ENCODE peak calls at places on chromosomes 13 and 19, in nine cellular contexts. P, L, Q, T, O, I, C, W and K are unnamed samples.

GRCh38 chr19:34215006-34215665 is 39.2 kb upstream of the GARRE1 start:
- DNase-seq in P (no peak), L (no peak), Q (no peak), T (no peak), O (no peak), I (no peak), C (no peak), W (no peak), K (no peak)

GRCh38 chr19:14550201-14550754 is 20.9 kb downstream of the TECR start:
- DNase-seq in P (no peak), L (no peak), Q (no peak), T (peak), O (peak), I (no peak), C (peak), W (no peak), K (no peak)

GRCh38 chr13:32432856-32433255 is 4.9 kb upstream of the N4BP2L1 start:
- DNase-seq in P (no peak), L (no peak), Q (no peak), T (no peak), O (no peak), I (no peak), C (no peak), W (no peak), K (no peak)

GRCh38 chr13:41609828-41610227 is 152.5 kb downstream of the RGCC start:
- DNase-seq in P (no peak), L (no peak), Q (no peak), T (no peak), O (no peak), I (no peak), C (no peak), W (no peak), K (no peak)

GRCh38 chr19:38298841-38299680 is 5.0 kb upstream of the C19orf33 start:
- DNase-seq in P (peak), L (no peak), Q (no peak), T (no peak), O (no peak), I (no peak), C (no peak), W (no peak), K (no peak)

GRCh38 chr19:50975766-50976165 is 6.4 kb upstream of the KLK6 start:
- DNase-seq in P (no peak), L (no peak), Q (no peak), T (no peak), O (no peak), I (no peak), C (no peak), W (no peak), K (no peak)

GRCh38 chr13:33612641-33613638 is 205.0 kb upstream of the RFC3 start:
- DNase-seq in P (no peak), L (no peak), Q (no peak), T (no peak), O (no peak), I (no peak), C (no peak), W (no peak), K (no peak)

GRCh38 chr13:46405457-46405856 is 18.4 kb upstream of the RUBCNL start:
- DNase-seq in P (no peak), L (no peak), Q (no peak), T (no peak), O (no peak), I (peak), C (no peak), W (no peak), K (no peak)

GRCh38 chr13:39186205-39186880 is 148.1 kb downstream of the NHLRC3 start:
- DNase-seq in P (no peak), L (no peak), Q (no peak), T (no peak), O (no peak), I (no peak), C (peak), W (peak), K (peak)

GRCh38 chr13:40440990-40441820 is 225.2 kb downstream of the FOXO1 start:
- DNase-seq in P (no peak), L (peak), Q (peak), T (peak), O (peak), I (no peak), C (peak), W (peak), K (peak)

GRCh38 chr19:46076951-46077814 is 36.4 kb upstream of the IGFL4 start:
- DNase-seq in P (peak), L (no peak), Q (no peak), T (peak), O (peak), I (peak), C (peak), W (peak), K (peak)

GRCh38 chr13:59493436-59493965 is 670.2 kb downstream of the DIAPH3 start:
- DNase-seq in P (no peak), L (no peak), Q (no peak), T (no peak), O (no peak), I (no peak), C (no peak), W (no peak), K (no peak)

GRCh38 chr19:21094347-21095025 is 12.5 kb downstream of the ZNF714 start:
- DNase-seq in P (no peak), L (no peak), Q (no peak), T (no peak), O (no peak), I (no peak), C (no peak), W (no peak), K (no peak)

GRCh38 chr13:94173312-94173854 is 306.1 kb downstream of the DCT start:
- DNase-seq in P (peak), L (no peak), Q (no peak), T (no peak), O (no peak), I (no peak), C (no peak), W (no peak), K (no peak)

GRCh38 chr13:111492341-111492945 is 172.0 kb downstream of the TEX29 start:
- DNase-seq in P (no peak), L (no peak), Q (no peak), T (no peak), O (no peak), I (no peak), C (no peak), W (no peak), K (no peak)

GRCh38 chr13:47408546-47409319 is 511.9 kb upstream of the HTR2A start:
- DNase-seq in P (no peak), L (no peak), Q (no peak), T (no peak), O (no peak), I (no peak), C (no peak), W (no peak), K (no peak)

GRCh38 chr13:101018720-101019119 is 344.1 kb upstream of the TMTC4 start:
- DNase-seq in P (peak), L (no peak), Q (no peak), T (no peak), O (no peak), I (no peak), C (no peak), W (no peak), K (no peak)

GRCh38 chr19:38545596-38545995 is 72.2 kb downstream of the MAP4K1 start:
- DNase-seq in P (no peak), L (no peak), Q (no peak), T (no peak), O (no peak), I (no peak), C (no peak), W (no peak), K (no peak)

GRCh38 chr19:34173145-34173956 is 1.0 kb downstream of the LSM14A start:
- DNase-seq in P (peak), L (peak), Q (peak), T (peak), O (peak), I (peak), C (peak), W (peak), K (peak)

GRCh38 chr19:58553799-58554493 is 959 bp downstream of the CHMP2A start:
- DNase-seq in P (no peak), L (peak), Q (peak), T (no peak), O (no peak), I (peak), C (no peak), W (no peak), K (peak)

GRCh38 chr13:51729853-51730553 is 74.0 kb downstream of the DHRS12 start:
- DNase-seq in P (peak), L (no peak), Q (peak), T (peak), O (no peak), I (peak), C (no peak), W (no peak), K (peak)

GRCh38 chr13:36814465-36814864 is 4.6 kb upstream of the RFXAP start:
- DNase-seq in P (no peak), L (no peak), Q (no peak), T (no peak), O (no peak), I (no peak), C (no peak), W (peak), K (no peak)

GRCh38 chr13:73973156-73973555 is 161.0 kb downstream of the KLF12 start:
- DNase-seq in P (no peak), L (no peak), Q (no peak), T (no peak), O (no peak), I (no peak), C (no peak), W (no peak), K (no peak)

GRCh38 chr19:15249912-15250634 is 17.8 kb upstream of the EPHX3 start:
- DNase-seq in P (peak), L (no peak), Q (peak), T (no peak), O (no peak), I (no peak), C (peak), W (peak), K (peak)

GRCh38 chr19:55344444-55344843 is 4.8 kb downstream of the KMT5C start:
- DNase-seq in P (no peak), L (no peak), Q (no peak), T (no peak), O (no peak), I (no peak), C (peak), W (no peak), K (no peak)

GRCh38 chr19:45768644-45769053 is 403 bp downstream of the SIX5 start:
- DNase-seq in P (peak), L (peak), Q (no peak), T (peak), O (no peak), I (peak), C (peak), W (no peak), K (no peak)

GRCh38 chr13:80430561-80430960 is 89.6 kb upstream of the SPRY2 start:
- DNase-seq in P (no peak), L (no peak), Q (no peak), T (no peak), O (no peak), I (no peak), C (no peak), W (no peak), K (no peak)

GRCh38 chr13:97537110-97537509 is 103.1 kb downstream of the RAP2A start:
- DNase-seq in P (no peak), L (no peak), Q (no peak), T (no peak), O (no peak), I (no peak), C (no peak), W (no peak), K (no peak)

GRCh38 chr13:79398915-79399314 is 7.1 kb downstream of the RBM26 start:
- DNase-seq in P (peak), L (no peak), Q (no peak), T (no peak), O (no peak), I (no peak), C (no peak), W (no peak), K (no peak)

GRCh38 chr13:52852444-52852843 is 4.0 kb upstream of the PCDH8 start:
- DNase-seq in P (no peak), L (no peak), Q (no peak), T (no peak), O (no peak), I (no peak), C (no peak), W (no peak), K (no peak)
- H3K4me3 ChIP-seq in P (no peak), L (no peak), Q (no peak), T (no peak), O (no peak), I (no peak), C (no peak), W (no peak), K (no peak)

DNA sequence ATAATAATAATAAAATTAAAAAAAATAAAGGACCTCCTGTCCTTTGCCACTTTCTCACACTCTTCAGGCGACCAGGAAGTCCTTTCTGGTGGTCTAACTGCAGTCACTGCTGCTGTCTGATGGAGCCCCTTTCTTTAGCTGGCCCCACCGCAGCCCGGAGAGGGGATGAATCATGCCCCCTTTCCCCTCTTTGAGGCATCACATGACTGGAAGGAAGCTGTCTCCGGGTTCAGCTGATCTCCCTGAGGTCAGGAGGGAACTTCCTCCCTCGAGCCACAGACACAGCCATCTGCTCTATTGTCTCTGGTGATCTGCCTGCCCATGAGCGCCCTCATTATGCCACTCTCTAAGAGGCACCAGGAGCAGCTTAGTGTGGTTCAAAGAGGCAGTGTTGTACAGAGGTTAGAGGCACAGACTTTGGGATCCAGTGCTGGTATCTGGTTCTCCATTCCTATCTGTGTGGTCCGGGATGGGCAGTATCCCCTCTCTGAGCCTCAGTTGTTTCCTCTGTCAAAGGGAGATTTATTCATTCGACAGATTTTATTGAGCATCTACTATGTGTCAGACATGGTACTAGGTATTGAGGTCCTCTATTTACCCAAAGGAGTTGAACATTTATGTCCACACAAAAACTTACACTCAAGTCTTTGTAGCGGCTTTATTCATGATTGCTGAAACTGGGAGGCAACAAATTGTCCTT is 30.0 kb downstream of the VAV1 start:
- DNase-seq in P (no peak), L (peak), Q (no peak), T (peak), O (no peak), I (peak), C (peak), W (peak), K (peak)
- TF ChIP-seq POLR2A in P (no peak), L (no peak), Q (no peak), T (no peak), O (no peak), I (no peak), C (no peak), W (no peak), K (no peak)

GRCh38 chr19:40567040-40567749 is 9.5 kb upstream of the SHKBP1 start:
- DNase-seq in P (no peak), L (no peak), Q (no peak), T (no peak), O (no peak), I (no peak), C (no peak), W (no peak), K (no peak)
- H3K4me3 ChIP-seq in P (peak), L (no peak), Q (peak), T (no peak), O (peak), I (no peak), C (no peak), W (peak), K (peak)

GRCh38 chr13:19959141-19959830 is 759 bp downstream of the ZMYM2 start:
- DNase-seq in P (peak), L (peak), Q (peak), T (peak), O (peak), I (peak), C (peak), W (peak), K (peak)
- TF ChIP-seq POLR2A in P (no peak), L (no peak), Q (no peak), T (no peak), O (no peak), I (no peak), C (no peak), W (no peak), K (no peak)

GRCh38 chr19:41426116-41426841 is 895 bp downstream of the B3GNT8 start:
- DNase-seq in P (no peak), L (no peak), Q (peak), T (no peak), O (peak), I (no peak), C (no peak), W (no peak), K (no peak)
- H3K4me3 ChIP-seq in P (no peak), L (peak), Q (peak), T (peak), O (peak), I (no peak), C (no peak), W (peak), K (peak)

GRCh38 chr13:72230131-72230530 is 363.1 kb upstream of the DACH1 start:
- DNase-seq in P (no peak), L (no peak), Q (no peak), T (no peak), O (no peak), I (no peak), C (no peak), W (no peak), K (no peak)
- TF ChIP-seq POLR2A in P (no peak), L (no peak), Q (no peak), T (no peak), O (no peak), I (no peak), C (no peak), W (no peak), K (no peak)